ENCODE peak calls at places on chromosomes 3 and 15, in six cellular contexts. E, L, F, B, D and G are unnamed samples.

GRCh38 chr15:99435761-99436346 is 129.9 kb upstream of the MEF2A start:
- DNase-seq in B (no peak), D (no peak), E (no peak), F (no peak), L (no peak), G (no peak)

GRCh38 chr3:54188176-54188791 is 65.9 kb downstream of the CACNA2D3 start:
- DNase-seq in L (peak), B (no peak), E (peak), D (peak), F (peak), G (peak)

GRCh38 chr3:31724681-31725080 is 192.0 kb downstream of the STT3B start:
- DNase-seq in D (no peak), L (peak), F (no peak), B (no peak), E (no peak), G (no peak)

GRCh38 chr3:146065573-146066006 is 95.4 kb downstream of the PLOD2 start:
- DNase-seq in F (peak), L (peak), B (no peak), D (peak), E (no peak), G (peak)

GRCh38 chr3:36796896-36797295 is 32.5 kb upstream of the DCLK3 start:
- DNase-seq in D (no peak), L (peak), B (no peak), E (no peak), F (no peak), G (no peak)

GRCh38 chr3:24355806-24356205 is 138.8 kb downstream of the THRB start:
- DNase-seq in F (no peak), E (no peak), D (no peak), L (no peak), B (no peak), G (peak)

GRCh38 chr3:171566803-171567422 is 106.7 kb upstream of the TNIK start:
- DNase-seq in B (no peak), L (peak), D (peak), E (no peak), F (peak), G (peak)

GRCh38 chr15:58269455-58270414 is 131.6 kb downstream of the AQP9 start:
- DNase-seq in D (peak), B (no peak), E (peak), F (peak), L (peak), G (peak)

GRCh38 chr15:31399544-31400171 is 73.0 kb downstream of the KLF13 start:
- DNase-seq in D (no peak), F (no peak), E (no peak), L (no peak), B (no peak), G (no peak)

GRCh38 chr15:58457466-58457965 is 25.7 kb downstream of the LIPC start:
- DNase-seq in F (peak), B (no peak), E (no peak), L (no peak), D (no peak), G (no peak)

GRCh38 chr3:41602121-41602520 is 359.8 kb downstream of the ULK4 start:
- DNase-seq in L (no peak), E (no peak), D (no peak), B (no peak), F (no peak), G (no peak)

GRCh38 chr3:122890077-122890484 is 95.2 kb downstream of the SLC49A4 start:
- DNase-seq in E (peak), B (peak), D (no peak), L (no peak), F (no peak), G (peak)

GRCh38 chr15:51270706-51271105 is 67.7 kb downstream of the CYP19A1 start:
- DNase-seq in F (no peak), B (no peak), E (no peak), D (no peak), L (no peak), G (no peak)

GRCh38 chr3:5465183-5465582 is 277.7 kb downstream of the EDEM1 start:
- DNase-seq in D (no peak), L (no peak), B (no peak), F (no peak), E (no peak), G (no peak)

GRCh38 chr3:148269816-148270215 is 427.9 kb upstream of the AGTR1 start:
- DNase-seq in D (peak), E (no peak), F (no peak), L (no peak), B (no peak), G (no peak)

GRCh38 chr15:65303687-65304392 is 637 bp upstream of the RNU5B-1 start:
- DNase-seq in F (no peak), E (peak), B (no peak), D (peak), L (peak), G (peak)

GRCh38 chr3:117919611-117920010 is 1115.0 kb downstream of the IGSF11 start:
- DNase-seq in D (no peak), L (no peak), F (no peak), B (no peak), E (no peak), G (peak)

GRCh38 chr15:73522011-73522410 is 79.0 kb downstream of the REC114 start:
- DNase-seq in E (no peak), D (no peak), L (no peak), B (no peak), F (no peak), G (no peak)

GRCh38 chr15:33008284-33009011 is 186.1 kb downstream of the FMN1 start:
- DNase-seq in L (no peak), E (no peak), D (no peak), B (no peak), F (no peak), G (no peak)

GRCh38 chr3:126549861-126550487 is 8.8 kb downstream of the C3orf22 start:
- DNase-seq in E (no peak), L (no peak), D (no peak), B (no peak), F (no peak), G (no peak)

GRCh38 chr15:80072285-80072684 is 12.8 kb downstream of the ZFAND6 start:
- DNase-seq in B (no peak), E (no peak), L (peak), F (peak), D (peak), G (peak)

GRCh38 chr3:42979044-42979962 is at the start of gene GASK1A:
- DNase-seq in L (no peak), B (no peak), D (no peak), F (no peak), E (peak), G (no peak)

GRCh38 chr3:192957441-192957951 is 39.8 kb upstream of the MB21D2 start:
- DNase-seq in E (no peak), L (peak), F (no peak), B (no peak), D (no peak), G (peak)

GRCh38 chr3:134650431-134651346 is at the start of gene KY:
- DNase-seq in E (peak), B (peak), F (no peak), D (no peak), L (peak), G (no peak)

GRCh38 chr15:46795685-46796084 is 921.6 kb upstream of the SEMA6D start:
- DNase-seq in L (no peak), E (no peak), B (no peak), D (no peak), F (no peak), G (no peak)
- TF ChIP-seq JUN in L (no peak), E (no peak), B (no peak), D (no peak), F (no peak), G (no peak)

GRCh38 chr3:87088366-87088983 is 97.5 kb upstream of the VGLL3 start:
- DNase-seq in L (no peak), B (no peak), D (no peak), E (peak), F (no peak), G (no peak)

GRCh38 chr3:87077354-87077753 is 86.4 kb upstream of the VGLL3 start:
- DNase-seq in L (no peak), E (no peak), F (no peak), B (no peak), D (no peak), G (no peak)

GRCh38 chr3:87084868-87085267 is 93.9 kb upstream of the VGLL3 start:
- DNase-seq in L (no peak), E (no peak), F (no peak), B (no peak), D (no peak), G (no peak)

GRCh38 chr3:87076951-87077350 is 86.0 kb upstream of the VGLL3 start:
- DNase-seq in D (peak), L (peak), E (no peak), F (no peak), B (no peak), G (no peak)

DNA sequence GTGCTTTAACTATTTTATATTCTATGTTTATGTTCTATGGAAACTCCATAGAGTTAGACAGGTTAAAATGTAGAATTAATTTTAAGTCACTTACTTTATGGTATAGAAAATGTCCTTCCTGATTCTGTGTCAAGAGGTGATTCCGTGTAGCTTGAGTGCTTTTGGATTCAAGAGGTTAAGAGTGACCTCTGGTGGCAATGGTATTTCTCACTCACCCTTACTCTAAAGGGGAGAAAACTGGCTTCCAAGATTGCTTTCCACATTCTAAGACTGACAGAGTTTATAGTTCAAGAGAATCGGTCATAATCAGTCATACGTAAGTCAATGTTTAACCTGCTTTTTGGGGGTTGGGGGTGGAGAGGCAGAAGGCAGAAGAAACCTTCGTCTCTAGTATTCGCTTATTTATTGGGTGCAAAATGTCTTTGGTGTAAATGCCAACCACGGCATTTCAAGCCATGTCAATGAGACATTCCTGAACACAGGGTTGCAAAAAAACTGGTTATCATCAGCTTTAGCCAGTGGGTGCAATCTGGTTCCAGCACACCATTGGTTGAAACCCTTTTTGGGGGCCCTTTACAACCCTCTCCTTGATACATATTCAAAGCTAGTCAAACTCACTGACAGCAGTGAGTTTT is 92.0 kb upstream of the VGLL3 start:
- DNase-seq in D (peak), F (no peak), B (peak), L (peak), E (no peak), G (peak)
- TF ChIP-seq JUN in D (no peak), F (no peak), B (no peak), L (no peak), E (no peak), G (no peak)

DNA sequence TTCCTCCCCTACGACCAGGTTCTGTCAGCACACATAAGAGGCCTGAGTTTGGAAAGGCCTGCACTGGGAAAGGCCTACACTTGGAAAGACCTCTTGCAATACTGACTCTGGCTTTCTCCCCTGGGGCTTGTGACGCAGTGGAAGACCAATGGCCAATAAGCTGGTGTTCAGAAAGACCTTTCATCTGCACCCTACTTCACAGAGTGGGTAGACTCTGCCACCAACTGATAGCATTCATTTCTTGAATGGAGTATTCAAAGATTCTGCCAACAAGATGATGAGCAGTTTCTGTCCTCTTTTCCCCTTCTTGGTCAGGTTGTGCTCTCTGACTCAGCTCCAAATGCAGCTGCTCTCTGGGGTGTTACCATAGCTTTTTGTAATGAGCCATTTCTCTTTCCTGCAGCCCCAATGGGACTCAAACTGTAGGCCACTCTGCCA is 48.8 kb downstream of the TIPARP start:
- DNase-seq in F (no peak), D (no peak), B (no peak), L (no peak), E (no peak), G (no peak)
- TF ChIP-seq JUN in F (no peak), D (no peak), B (no peak), L (no peak), E (no peak), G (no peak)

DNA sequence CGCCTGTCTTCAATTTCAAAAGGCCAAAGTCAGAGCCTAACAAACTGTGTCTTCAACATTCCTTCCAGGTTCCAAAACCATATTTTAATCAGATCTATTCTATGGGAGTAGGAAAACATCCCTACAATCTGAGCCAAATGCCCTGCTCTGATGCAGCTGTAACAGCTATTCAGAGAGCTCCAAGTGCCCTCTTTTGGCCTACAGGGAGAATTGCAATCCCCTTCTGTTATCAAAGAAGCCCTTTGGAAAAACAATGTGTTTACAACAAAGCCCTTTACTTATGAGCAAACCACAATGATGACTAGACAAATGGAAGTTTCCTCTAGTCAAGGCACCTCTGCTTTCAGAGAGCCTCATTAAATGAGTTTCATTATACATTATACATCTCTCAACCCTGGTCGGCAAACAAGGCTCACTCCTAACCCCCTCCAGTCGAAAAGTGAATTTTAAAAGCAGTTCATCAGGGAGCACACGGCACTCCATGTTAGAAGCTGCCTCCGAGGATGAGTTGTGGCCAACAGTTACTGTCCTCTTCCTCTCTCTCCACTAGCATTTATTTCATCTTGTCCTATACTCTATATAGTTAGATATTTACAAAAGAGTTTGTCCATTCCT is 42.6 kb upstream of the TMCO5A start:
- DNase-seq in E (no peak), F (peak), D (peak), B (no peak), L (peak), G (peak)
- TF ChIP-seq JUN in E (no peak), F (no peak), D (no peak), B (no peak), L (no peak), G (no peak)